ENCODE peak calls at places on chromosome 1, in eight cellular contexts. R is G401, U is HCEC 1CT, Z is AG10803, W is A549, S is ovary, O is left cardiac atrium, D is Peyer's patch. E is an unnamed sample.

GRCh38 chr1:153032677-153033308 is 1.8 kb downstream of the SPRR1B start:
- DNase-seq in W (peak; percentile 23), R (no peak), D (no peak), O (no peak), Z (peak; percentile 63), S (no peak), U (peak; percentile 79), E (no peak)

GRCh38 chr1:51234721-51235425 is 1.2 kb upstream of the RNF11 start:
- DNase-seq in O (peak; percentile 70), D (peak; percentile 68), U (peak; percentile 30), S (peak; percentile 55), Z (no peak), R (peak; percentile 81), W (no peak), E (peak; percentile 34)

GRCh38 chr1:107704911-107705310 is 260.1 kb downstream of the VAV3 start:
- DNase-seq in W (no peak), Z (peak; percentile 39), U (no peak), O (no peak), S (no peak), R (no peak), D (no peak), E (no peak)

GRCh38 chr1:87961992-87962391 is 633.3 kb downstream of the LMO4 start:
- DNase-seq in R (no peak), Z (peak; percentile 64), U (peak; percentile 49), D (no peak), S (no peak), W (no peak), O (no peak), E (no peak)

GRCh38 chr1:24596401-24596880 is 40.6 kb downstream of the NCMAP start:
- DNase-seq in D (no peak), S (no peak), U (no peak), W (no peak), R (no peak), O (no peak), Z (no peak), E (no peak)

GRCh38 chr1:9589719-9590157 is 1.0 kb downstream of the TMEM201 start:
- DNase-seq in S (no peak), Z (no peak), O (no peak), D (no peak), W (peak; percentile 16), R (no peak), U (no peak), E (no peak)

GRCh38 chr1:61980561-61980960 is 214.1 kb upstream of the L1TD1 start:
- DNase-seq in W (no peak), O (no peak), S (no peak), Z (peak; percentile 12), R (peak; percentile 95), U (no peak), D (no peak), E (no peak)

GRCh38 chr1:207389728-207390464 is 64.2 kb upstream of the CR2 start:
- DNase-seq in O (no peak), W (peak; percentile 36), S (no peak), U (peak; percentile 87), R (no peak), Z (peak; percentile 15), D (no peak), E (no peak)

GRCh38 chr1:234553241-234554156 is 56.5 kb downstream of the IRF2BP2 start:
- DNase-seq in S (peak; percentile 19), Z (peak; percentile 95), R (no peak), U (no peak), D (no peak), O (peak; percentile 67), W (no peak), E (no peak)

GRCh38 chr1:41768538-41768937 is 150.2 kb downstream of the HIVEP3 start:
- DNase-seq in Z (no peak), U (no peak), R (no peak), D (no peak), S (no peak), W (no peak), O (no peak), E (no peak)

GRCh38 chr1:18972531-18972930 is 16.1 kb upstream of the IFFO2 start:
- DNase-seq in S (no peak), U (peak; percentile 24), W (no peak), Z (peak; percentile 65), R (peak; percentile 46), O (no peak), D (no peak), E (no peak)

GRCh38 chr1:36101546-36101945 is 12.9 kb downstream of the ADPRS start:
- DNase-seq in U (no peak), S (no peak), Z (no peak), R (no peak), W (no peak), D (no peak), O (no peak), E (no peak)

GRCh38 chr1:19676438-19676922 is 11.8 kb downstream of the HTR6 start:
- DNase-seq in O (peak; percentile 83), D (no peak), R (no peak), S (peak; percentile 57), U (peak; percentile 37), Z (peak; percentile 93), W (peak; percentile 28), E (no peak)

GRCh38 chr1:201885531-201886075 is 3.1 kb upstream of the SHISA4 start:
- DNase-seq in S (peak; percentile 31), D (no peak), O (no peak), W (peak; percentile 65), U (peak; percentile 40), Z (peak; percentile 46), R (no peak), E (no peak)

GRCh38 chr1:231093158-231093922 is 53.3 kb upstream of the FAM89A start:
- DNase-seq in U (peak; percentile 18), Z (no peak), D (no peak), O (no peak), W (no peak), R (peak; percentile 54), S (no peak), E (no peak)

GRCh38 chr1:25088946-25089345 is 143.4 kb downstream of the SYF2 start:
- DNase-seq in S (no peak), W (no peak), U (no peak), O (no peak), Z (no peak), R (no peak), D (no peak), E (no peak)

GRCh38 chr1:173297798-173298391 is 90.8 kb upstream of the TNFSF4 start:
- DNase-seq in S (no peak), Z (no peak), D (no peak), R (no peak), O (no peak), U (no peak), W (no peak), E (no peak)

GRCh38 chr1:110495926-110496600 is 22.9 kb downstream of the KCNA10 start:
- DNase-seq in S (peak; percentile 84), D (peak; percentile 66), O (peak; percentile 83), U (peak; percentile 60), W (peak; percentile 72), Z (peak; percentile 62), R (peak; percentile 93), E (peak; percentile 57)

GRCh38 chr1:202214089-202214843 is 20.7 kb downstream of the LGR6 start:
- DNase-seq in D (no peak), R (no peak), S (no peak), O (no peak), W (no peak), U (no peak), Z (no peak), E (no peak)

GRCh38 chr1:90616395-90616794 is 100.7 kb downstream of the BARHL2 start:
- DNase-seq in S (no peak), D (no peak), W (no peak), U (no peak), Z (no peak), O (no peak), R (peak; percentile 67), E (no peak)

GRCh38 chr1:212030936-212031528 is 4.3 kb downstream of the INTS7 start:
- DNase-seq in R (no peak), S (no peak), W (peak; percentile 54), D (no peak), Z (peak; percentile 84), U (peak; percentile 92), O (no peak), E (no peak)

GRCh38 chr1:33143698-33144097 is 38.1 kb downstream of the TRIM62 start:
- DNase-seq in R (no peak), D (no peak), Z (peak; percentile 69), W (no peak), O (no peak), U (peak; percentile 81), S (no peak), E (no peak)

GRCh38 chr1:91684599-91685196 is 184.0 kb downstream of the CDC7 start:
- DNase-seq in Z (peak; percentile 72), S (no peak), O (no peak), R (no peak), D (no peak), W (no peak), U (no peak), E (peak; percentile 18)

GRCh38 chr1:14525262-14525661 is 73.2 kb upstream of the KAZN start:
- DNase-seq in D (no peak), S (no peak), O (no peak), Z (no peak), R (no peak), W (no peak), U (no peak), E (no peak)

GRCh38 chr1:36536727-36537126 is 54.0 kb upstream of the CSF3R start:
- DNase-seq in W (no peak), S (no peak), U (no peak), R (no peak), D (peak; percentile 14), O (no peak), Z (no peak), E (no peak)

GRCh38 chr1:23718482-23718881 is 24.8 kb upstream of the ELOA start:
- DNase-seq in W (peak; percentile 33), Z (peak; percentile 36), U (peak; percentile 62), D (no peak), R (peak; percentile 30), O (no peak), S (no peak), E (no peak)